ENCODE peak calls at places on chromosomes 12 and 14, in eight cellular contexts. One of them, this sample, is unnamed.

GRCh38 chr14:92362781-92363235 is 39.8 kb downstream of the SLC24A4 start:
- DNase-seq in stomach: no peak
- DNase-seq in cardiac fibroblast: peak
- DNase-seq in Peyer's patch: no peak
- DNase-seq in foreskin fibroblast: peak
- DNase-seq in naive thymus-derived CD4-positive, alpha-beta T cell: no peak
- DNase-seq in lower leg skin: peak
- DNase-seq in neural progenitor cell: no peak
- DNase-seq in this sample: no peak

GRCh38 chr12:214005-214736 is at the start of gene SLC6A12:
- DNase-seq in stomach: no peak
- DNase-seq in cardiac fibroblast: no peak
- DNase-seq in Peyer's patch: no peak
- DNase-seq in foreskin fibroblast: no peak
- DNase-seq in naive thymus-derived CD4-positive, alpha-beta T cell: no peak
- DNase-seq in lower leg skin: no peak
- DNase-seq in neural progenitor cell: peak
- DNase-seq in this sample: no peak

GRCh38 chr14:69956970-69957369 is 77.8 kb downstream of the SMOC1 start:
- DNase-seq in stomach: no peak
- DNase-seq in cardiac fibroblast: no peak
- DNase-seq in Peyer's patch: no peak
- DNase-seq in foreskin fibroblast: no peak
- DNase-seq in naive thymus-derived CD4-positive, alpha-beta T cell: no peak
- DNase-seq in lower leg skin: no peak
- DNase-seq in neural progenitor cell: no peak
- DNase-seq in this sample: no peak

GRCh38 chr14:54275997-54276396 is 120.8 kb upstream of the CDKN3 start:
- DNase-seq in stomach: no peak
- DNase-seq in cardiac fibroblast: no peak
- DNase-seq in Peyer's patch: no peak
- DNase-seq in foreskin fibroblast: peak
- DNase-seq in naive thymus-derived CD4-positive, alpha-beta T cell: no peak
- DNase-seq in lower leg skin: no peak
- DNase-seq in neural progenitor cell: no peak
- DNase-seq in this sample: no peak

GRCh38 chr14:100828448-100828834 is 2.5 kb downstream of the MEG3 start:
- DNase-seq in stomach: no peak
- DNase-seq in cardiac fibroblast: no peak
- DNase-seq in Peyer's patch: no peak
- DNase-seq in foreskin fibroblast: peak
- DNase-seq in naive thymus-derived CD4-positive, alpha-beta T cell: no peak
- DNase-seq in lower leg skin: no peak
- DNase-seq in neural progenitor cell: peak
- DNase-seq in this sample: no peak

GRCh38 chr12:72141381-72141780 is 130.8 kb upstream of the TRHDE start:
- DNase-seq in stomach: no peak
- DNase-seq in cardiac fibroblast: no peak
- DNase-seq in Peyer's patch: no peak
- DNase-seq in foreskin fibroblast: peak
- DNase-seq in naive thymus-derived CD4-positive, alpha-beta T cell: no peak
- DNase-seq in lower leg skin: no peak
- DNase-seq in neural progenitor cell: no peak
- DNase-seq in this sample: no peak

GRCh38 chr14:50953497-50953896 is 9.2 kb upstream of the PYGL start:
- DNase-seq in stomach: no peak
- DNase-seq in cardiac fibroblast: no peak
- DNase-seq in Peyer's patch: no peak
- DNase-seq in foreskin fibroblast: no peak
- DNase-seq in naive thymus-derived CD4-positive, alpha-beta T cell: no peak
- DNase-seq in lower leg skin: no peak
- DNase-seq in neural progenitor cell: no peak
- DNase-seq in this sample: no peak

GRCh38 chr12:805022-805632 is 52.7 kb downstream of the WNK1 start:
- DNase-seq in stomach: no peak
- DNase-seq in cardiac fibroblast: no peak
- DNase-seq in Peyer's patch: no peak
- DNase-seq in foreskin fibroblast: no peak
- DNase-seq in naive thymus-derived CD4-positive, alpha-beta T cell: no peak
- DNase-seq in lower leg skin: no peak
- DNase-seq in neural progenitor cell: no peak
- DNase-seq in this sample: no peak

GRCh38 chr14:96180004-96180403 is 24.6 kb upstream of the BDKRB2 start:
- DNase-seq in stomach: no peak
- DNase-seq in cardiac fibroblast: no peak
- DNase-seq in Peyer's patch: no peak
- DNase-seq in foreskin fibroblast: no peak
- DNase-seq in naive thymus-derived CD4-positive, alpha-beta T cell: no peak
- DNase-seq in lower leg skin: no peak
- DNase-seq in neural progenitor cell: no peak
- DNase-seq in this sample: no peak

GRCh38 chr14:85122690-85123089 is 407.3 kb upstream of the FLRT2 start:
- DNase-seq in stomach: no peak
- DNase-seq in cardiac fibroblast: peak
- DNase-seq in Peyer's patch: no peak
- DNase-seq in foreskin fibroblast: peak
- DNase-seq in naive thymus-derived CD4-positive, alpha-beta T cell: no peak
- DNase-seq in lower leg skin: no peak
- DNase-seq in neural progenitor cell: no peak
- DNase-seq in this sample: peak

GRCh38 chr14:56224691-56225681 is 106.8 kb downstream of the PELI2 start:
- DNase-seq in stomach: peak
- DNase-seq in cardiac fibroblast: no peak
- DNase-seq in Peyer's patch: no peak
- DNase-seq in foreskin fibroblast: no peak
- DNase-seq in naive thymus-derived CD4-positive, alpha-beta T cell: no peak
- DNase-seq in lower leg skin: no peak
- DNase-seq in neural progenitor cell: no peak
- DNase-seq in this sample: no peak

GRCh38 chr12:130673036-130673705 is 42.9 kb downstream of the RIMBP2 start:
- DNase-seq in stomach: no peak
- DNase-seq in cardiac fibroblast: no peak
- DNase-seq in Peyer's patch: no peak
- DNase-seq in foreskin fibroblast: no peak
- DNase-seq in naive thymus-derived CD4-positive, alpha-beta T cell: no peak
- DNase-seq in lower leg skin: no peak
- DNase-seq in neural progenitor cell: no peak
- DNase-seq in this sample: no peak

GRCh38 chr12:104604070-104604994 is 147.6 kb downstream of the CHST11 start:
- DNase-seq in stomach: peak
- DNase-seq in cardiac fibroblast: peak
- DNase-seq in Peyer's patch: peak
- DNase-seq in foreskin fibroblast: peak
- DNase-seq in naive thymus-derived CD4-positive, alpha-beta T cell: peak
- DNase-seq in lower leg skin: peak
- DNase-seq in neural progenitor cell: no peak
- DNase-seq in this sample: no peak

GRCh38 chr14:80202888-80203562 is 8.3 kb downstream of the DIO2 start:
- DNase-seq in stomach: peak
- DNase-seq in cardiac fibroblast: peak
- DNase-seq in Peyer's patch: no peak
- DNase-seq in foreskin fibroblast: no peak
- DNase-seq in naive thymus-derived CD4-positive, alpha-beta T cell: no peak
- DNase-seq in lower leg skin: no peak
- DNase-seq in neural progenitor cell: peak
- DNase-seq in this sample: no peak

GRCh38 chr14:74324945-74325361 is 22.2 kb upstream of the ABCD4 start:
- DNase-seq in stomach: no peak
- DNase-seq in cardiac fibroblast: peak
- DNase-seq in Peyer's patch: no peak
- DNase-seq in foreskin fibroblast: peak
- DNase-seq in naive thymus-derived CD4-positive, alpha-beta T cell: no peak
- DNase-seq in lower leg skin: no peak
- DNase-seq in neural progenitor cell: peak
- DNase-seq in this sample: no peak

GRCh38 chr12:93080452-93080851 is 151.4 kb upstream of the EEA1 start:
- DNase-seq in stomach: no peak
- DNase-seq in cardiac fibroblast: no peak
- DNase-seq in Peyer's patch: no peak
- DNase-seq in foreskin fibroblast: no peak
- DNase-seq in naive thymus-derived CD4-positive, alpha-beta T cell: no peak
- DNase-seq in lower leg skin: no peak
- DNase-seq in neural progenitor cell: no peak
- DNase-seq in this sample: no peak

GRCh38 chr12:93079271-93079670 is 150.2 kb upstream of the EEA1 start:
- DNase-seq in stomach: no peak
- DNase-seq in cardiac fibroblast: no peak
- DNase-seq in Peyer's patch: no peak
- DNase-seq in foreskin fibroblast: no peak
- DNase-seq in naive thymus-derived CD4-positive, alpha-beta T cell: no peak
- DNase-seq in lower leg skin: no peak
- DNase-seq in neural progenitor cell: no peak
- DNase-seq in this sample: no peak

GRCh38 chr12:93078577-93078976 is 149.5 kb upstream of the EEA1 start:
- DNase-seq in stomach: no peak
- DNase-seq in cardiac fibroblast: no peak
- DNase-seq in Peyer's patch: no peak
- DNase-seq in foreskin fibroblast: no peak
- DNase-seq in naive thymus-derived CD4-positive, alpha-beta T cell: no peak
- DNase-seq in lower leg skin: no peak
- DNase-seq in neural progenitor cell: no peak
- DNase-seq in this sample: no peak

GRCh38 chr12:93080994-93081809 is 152.1 kb upstream of the EEA1 start:
- DNase-seq in stomach: no peak
- DNase-seq in cardiac fibroblast: peak
- DNase-seq in Peyer's patch: no peak
- DNase-seq in foreskin fibroblast: peak
- DNase-seq in naive thymus-derived CD4-positive, alpha-beta T cell: no peak
- DNase-seq in lower leg skin: no peak
- DNase-seq in neural progenitor cell: peak
- DNase-seq in this sample: no peak

DNA sequence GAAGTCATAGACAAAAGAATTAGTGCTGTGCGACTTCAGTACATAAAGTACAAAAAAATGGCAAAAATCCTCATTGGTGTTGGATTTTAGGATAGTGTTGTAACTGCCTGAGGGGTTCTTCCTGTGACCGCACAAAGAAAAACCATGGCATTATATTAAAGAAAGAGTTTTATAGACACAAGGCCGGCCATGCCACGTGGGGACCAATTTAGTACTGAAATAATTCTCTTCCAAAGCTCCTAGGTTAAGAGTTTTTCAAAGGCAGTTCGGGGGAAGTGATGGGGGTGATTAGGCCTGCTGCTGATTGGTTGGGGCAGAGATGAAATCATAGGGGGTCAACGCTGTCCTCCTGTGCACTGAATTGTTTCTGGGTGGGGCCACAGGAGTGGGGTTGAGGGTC is 150.9 kb upstream of the EEA1 start:
- DNase-seq in stomach: no peak
- DNase-seq in cardiac fibroblast: no peak
- DNase-seq in Peyer's patch: no peak
- DNase-seq in foreskin fibroblast: no peak
- DNase-seq in naive thymus-derived CD4-positive, alpha-beta T cell: no peak
- DNase-seq in lower leg skin: no peak
- DNase-seq in neural progenitor cell: no peak
- DNase-seq in this sample: no peak
- H3K4me3 ChIP-seq in stomach: no peak
- H3K4me3 ChIP-seq in cardiac fibroblast: no peak
- H3K4me3 ChIP-seq in Peyer's patch: no peak
- H3K4me3 ChIP-seq in foreskin fibroblast: no peak
- H3K4me3 ChIP-seq in naive thymus-derived CD4-positive, alpha-beta T cell: no peak
- H3K4me3 ChIP-seq in lower leg skin: no peak
- H3K4me3 ChIP-seq in neural progenitor cell: no peak
- H3K4me3 ChIP-seq in this sample: no peak

DNA sequence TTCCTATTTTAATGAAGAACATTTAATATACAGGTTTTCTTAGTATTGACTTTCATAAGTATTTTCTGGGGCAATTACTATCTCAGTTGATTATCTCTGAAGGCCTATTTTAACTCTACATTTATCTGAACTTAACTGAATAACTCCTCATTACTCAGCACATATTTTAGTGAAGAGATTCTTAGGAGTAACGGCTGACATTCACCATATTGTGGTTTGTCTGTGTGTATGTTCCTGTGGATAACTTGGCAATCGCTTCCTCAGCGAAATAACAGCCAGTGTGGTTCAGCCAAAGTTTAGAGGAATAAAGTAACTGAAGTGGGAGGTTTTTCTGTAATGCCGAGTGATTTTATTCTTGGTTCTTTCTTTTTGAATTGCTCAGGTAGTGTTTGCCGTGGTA is 168.0 kb downstream of the RAD51B start:
- DNase-seq in stomach: no peak
- DNase-seq in cardiac fibroblast: peak
- DNase-seq in Peyer's patch: no peak
- DNase-seq in foreskin fibroblast: peak
- DNase-seq in naive thymus-derived CD4-positive, alpha-beta T cell: no peak
- DNase-seq in lower leg skin: no peak
- DNase-seq in neural progenitor cell: no peak
- DNase-seq in this sample: no peak
- H3K4me3 ChIP-seq in stomach: no peak
- H3K4me3 ChIP-seq in cardiac fibroblast: no peak
- H3K4me3 ChIP-seq in Peyer's patch: no peak
- H3K4me3 ChIP-seq in foreskin fibroblast: no peak
- H3K4me3 ChIP-seq in naive thymus-derived CD4-positive, alpha-beta T cell: no peak
- H3K4me3 ChIP-seq in lower leg skin: no peak
- H3K4me3 ChIP-seq in neural progenitor cell: no peak
- H3K4me3 ChIP-seq in this sample: no peak

GRCh38 chr14:68285421-68286179 is 466.0 kb downstream of the RAD51B start:
- DNase-seq in stomach: no peak
- DNase-seq in cardiac fibroblast: no peak
- DNase-seq in Peyer's patch: peak
- DNase-seq in foreskin fibroblast: peak
- DNase-seq in naive thymus-derived CD4-positive, alpha-beta T cell: peak
- DNase-seq in lower leg skin: no peak
- DNase-seq in neural progenitor cell: no peak
- DNase-seq in this sample: no peak
- H3K4me3 ChIP-seq in stomach: no peak
- H3K4me3 ChIP-seq in cardiac fibroblast: no peak
- H3K4me3 ChIP-seq in Peyer's patch: no peak
- H3K4me3 ChIP-seq in foreskin fibroblast: no peak
- H3K4me3 ChIP-seq in naive thymus-derived CD4-positive, alpha-beta T cell: no peak
- H3K4me3 ChIP-seq in lower leg skin: no peak
- H3K4me3 ChIP-seq in neural progenitor cell: no peak
- H3K4me3 ChIP-seq in this sample: no peak

DNA sequence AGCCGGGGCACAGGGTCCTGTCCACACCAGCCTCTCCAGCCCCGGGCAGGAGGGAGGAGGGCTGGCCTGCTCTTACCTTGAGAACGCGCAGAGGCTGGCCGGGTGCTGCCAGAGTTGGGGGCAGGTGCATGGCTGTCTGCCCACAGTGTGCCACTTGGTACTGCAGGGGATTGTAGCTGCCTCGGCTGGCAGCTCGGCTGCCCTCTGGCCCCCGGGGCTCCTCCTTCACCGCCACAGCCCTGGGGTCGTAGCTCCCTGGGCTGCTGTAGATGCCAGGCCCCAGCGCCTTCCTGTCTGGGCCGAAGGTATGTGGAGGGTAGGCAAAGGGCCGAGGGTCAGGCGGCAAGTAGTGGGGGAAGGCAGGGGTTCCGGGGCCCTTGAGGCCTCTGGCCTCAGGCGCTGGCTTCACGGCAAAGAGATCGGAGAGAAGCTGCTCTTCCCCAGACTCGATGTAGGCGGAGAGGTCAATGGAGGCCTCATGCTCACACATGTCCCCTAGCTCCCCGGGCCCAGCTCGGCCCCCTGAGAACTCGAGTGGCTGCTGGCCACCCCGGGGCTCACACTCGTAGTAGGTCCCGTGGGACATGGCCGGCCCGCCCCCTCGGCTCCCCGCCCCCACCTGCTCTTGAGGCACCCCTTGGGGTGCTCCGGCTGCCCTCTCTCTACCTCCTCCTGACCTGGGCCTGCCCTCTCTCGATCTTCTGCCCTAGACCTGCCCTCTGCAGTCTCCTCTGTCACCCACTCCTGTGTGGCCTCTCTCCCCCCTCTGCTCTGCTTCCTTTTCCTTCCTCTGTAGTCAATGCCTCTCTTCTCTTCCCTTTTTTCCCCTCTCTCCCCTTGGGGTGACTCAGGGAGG is at the start of gene CEBPE:
- DNase-seq in stomach: no peak
- DNase-seq in cardiac fibroblast: no peak
- DNase-seq in Peyer's patch: no peak
- DNase-seq in foreskin fibroblast: no peak
- DNase-seq in naive thymus-derived CD4-positive, alpha-beta T cell: no peak
- DNase-seq in lower leg skin: no peak
- DNase-seq in neural progenitor cell: no peak
- DNase-seq in this sample: no peak
- H3K4me3 ChIP-seq in stomach: no peak
- H3K4me3 ChIP-seq in cardiac fibroblast: no peak
- H3K4me3 ChIP-seq in Peyer's patch: no peak
- H3K4me3 ChIP-seq in foreskin fibroblast: no peak
- H3K4me3 ChIP-seq in naive thymus-derived CD4-positive, alpha-beta T cell: peak
- H3K4me3 ChIP-seq in lower leg skin: no peak
- H3K4me3 ChIP-seq in neural progenitor cell: no peak
- H3K4me3 ChIP-seq in this sample: no peak

This sample was measured in LNCaP clone FGC.